ENCODE peak calls at places on chromosomes 4 and X, in six cellular contexts. O, K, C, T, X and J are unnamed samples.

GRCh38 chr4:147129687-147130086 is 184.0 kb upstream of the TTC29 start:
- DNase-seq in T (no peak), O (no peak), C (no peak), X (no peak), K (no peak), J (no peak)

GRCh38 chr4:73608677-73609594 is 11.3 kb downstream of the RASSF6 start:
- DNase-seq in X (no peak), K (peak; percentile 45), T (no peak), O (no peak), C (peak; percentile 81), J (no peak)

GRCh38 chrX:85828771-85829170 is 218.6 kb downstream of the CHM start:
- DNase-seq in K (no peak), T (no peak), C (no peak), X (no peak), O (no peak), J (no peak)

GRCh38 chr4:152556283-152556682 is 20.4 kb upstream of the FBXW7 start:
- DNase-seq in K (no peak), C (no peak), X (no peak), O (no peak), T (no peak), J (no peak)

GRCh38 chrX:107576841-107577240 is 51.5 kb upstream of the PRPS1 start:
- DNase-seq in K (no peak), O (no peak), X (no peak), T (no peak), C (no peak), J (no peak)

GRCh38 chr4:151166662-151167061 is 67.2 kb downstream of the RPS3A start:
- DNase-seq in C (no peak), X (no peak), O (no peak), T (no peak), K (no peak), J (no peak)

GRCh38 chrX:47380268-47380667 is 9.9 kb downstream of the ZNF157 start:
- DNase-seq in T (peak; percentile 41), X (no peak), O (no peak), K (peak; percentile 39), C (peak; percentile 19), J (no peak)

GRCh38 chr4:69828828-69829227 is 31.1 kb downstream of the SULT1E1 start:
- DNase-seq in X (no peak), C (no peak), O (no peak), T (no peak), K (no peak), J (no peak)

GRCh38 chr4:167028976-167029375 is 205.3 kb downstream of the SPOCK3 start:
- DNase-seq in T (no peak), X (no peak), O (no peak), K (no peak), C (no peak), J (no peak)

GRCh38 chr4:24770111-24770584 is 25.2 kb upstream of the SOD3 start:
- DNase-seq in K (no peak), O (no peak), T (no peak), X (peak; percentile 33), C (no peak), J (no peak)

GRCh38 chr4:140567722-140568121 is 1.0 kb downstream of the UCP1 start:
- DNase-seq in K (no peak), T (peak; percentile 22), O (no peak), X (no peak), C (no peak), J (no peak)

GRCh38 chrX:115584715-115585114 is 23.7 kb downstream of the PLS3 start:
- DNase-seq in C (no peak), T (no peak), O (no peak), K (no peak), X (no peak), J (no peak)

GRCh38 chr4:133275246-133275645 is 126.2 kb downstream of the PCDH10 start:
- DNase-seq in T (no peak), C (no peak), K (no peak), O (no peak), X (no peak), J (no peak)

GRCh38 chrX:24693453-24694202 is at the start of gene POLA1:
- DNase-seq in X (peak; percentile 91), C (peak; percentile 92), O (peak; percentile 96), K (peak; percentile 89), T (peak; percentile 87), J (no peak)

GRCh38 chrX:135974279-135974856 is 580 bp upstream of the MMGT1 start:
- DNase-seq in C (peak; percentile 2), X (peak; percentile 36), K (no peak), O (peak; percentile 74), T (peak; percentile 75), J (no peak)

GRCh38 chr4:7844247-7844991 is 95.2 kb downstream of the AFAP1 start:
- DNase-seq in C (peak; percentile 70), X (peak; percentile 70), T (peak; percentile 75), K (no peak), O (peak; percentile 62), J (no peak)

GRCh38 chrX:107542500-107542899 is 85.8 kb upstream of the PRPS1 start:
- DNase-seq in X (peak; percentile 8), K (no peak), T (no peak), C (peak; percentile 34), O (peak; percentile 3), J (no peak)

GRCh38 chr4:138602664-138603063 is 360.5 kb upstream of the SLC7A11 start:
- DNase-seq in X (no peak), C (no peak), T (no peak), O (no peak), K (no peak), J (no peak)

GRCh38 chr4:100907465-100908454 is 389.9 kb upstream of the EMCN start:
- DNase-seq in O (no peak), C (peak; percentile 7), T (no peak), K (peak; percentile 18), X (no peak), J (no peak)

GRCh38 chr4:16253127-16253960 is 27.1 kb upstream of the TAPT1 start:
- DNase-seq in T (no peak), X (no peak), K (no peak), O (no peak), C (peak; percentile 71), J (no peak)

GRCh38 chrX:76253432-76253831 is 80.6 kb downstream of the PBDC1 start:
- DNase-seq in O (peak; percentile 21), K (no peak), T (no peak), X (peak; percentile 18), C (peak; percentile 45), J (no peak)

GRCh38 chr4:40124690-40125089 is 68.0 kb downstream of the N4BP2 start:
- DNase-seq in X (no peak), C (no peak), K (no peak), O (no peak), T (no peak), J (no peak)

GRCh38 chr4:178138491-178138890 is 696.3 kb upstream of the AGA start:
- DNase-seq in T (no peak), O (no peak), X (no peak), K (no peak), C (no peak), J (no peak)

DNA sequence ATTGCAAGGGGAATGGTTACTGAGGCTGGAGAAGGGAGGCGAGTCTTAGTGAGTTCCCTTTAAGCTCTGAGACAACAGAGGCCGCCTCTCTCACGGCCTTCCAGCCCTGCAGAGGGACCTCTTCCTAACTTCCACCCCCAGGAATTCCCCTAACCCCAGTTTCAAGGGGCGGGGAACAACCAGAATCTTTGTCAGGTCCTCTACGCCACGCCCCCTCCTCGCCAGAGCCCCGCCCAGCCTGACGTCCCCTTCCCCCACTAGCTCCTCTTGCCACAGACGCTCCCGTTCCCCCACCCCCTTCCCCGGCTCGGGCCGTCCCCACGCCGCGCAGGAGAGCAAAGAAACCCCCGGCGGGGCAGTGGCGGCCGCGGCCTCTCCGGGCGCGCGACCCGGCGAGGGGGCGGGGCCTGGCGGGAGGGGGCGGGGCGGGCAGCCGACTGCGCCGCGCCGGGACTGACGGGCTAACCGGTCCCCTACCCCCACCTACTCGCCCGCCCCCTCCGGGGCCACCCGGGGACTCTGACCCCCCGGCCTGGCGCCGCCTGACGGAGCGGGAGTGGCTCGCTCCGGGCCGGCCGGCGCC is 12.2 kb upstream of the TMEM156 start:
- DNase-seq in C (peak; percentile 93), K (peak; percentile 82), T (peak; percentile 96), X (peak; percentile 64), O (peak; percentile 94), J (peak; percentile 92)
- TF ChIP-seq POLR2A in C (peak; percentile 57), K (no peak), T (no peak), X (no peak), O (peak; percentile 49), J (peak; percentile 17)

DNA sequence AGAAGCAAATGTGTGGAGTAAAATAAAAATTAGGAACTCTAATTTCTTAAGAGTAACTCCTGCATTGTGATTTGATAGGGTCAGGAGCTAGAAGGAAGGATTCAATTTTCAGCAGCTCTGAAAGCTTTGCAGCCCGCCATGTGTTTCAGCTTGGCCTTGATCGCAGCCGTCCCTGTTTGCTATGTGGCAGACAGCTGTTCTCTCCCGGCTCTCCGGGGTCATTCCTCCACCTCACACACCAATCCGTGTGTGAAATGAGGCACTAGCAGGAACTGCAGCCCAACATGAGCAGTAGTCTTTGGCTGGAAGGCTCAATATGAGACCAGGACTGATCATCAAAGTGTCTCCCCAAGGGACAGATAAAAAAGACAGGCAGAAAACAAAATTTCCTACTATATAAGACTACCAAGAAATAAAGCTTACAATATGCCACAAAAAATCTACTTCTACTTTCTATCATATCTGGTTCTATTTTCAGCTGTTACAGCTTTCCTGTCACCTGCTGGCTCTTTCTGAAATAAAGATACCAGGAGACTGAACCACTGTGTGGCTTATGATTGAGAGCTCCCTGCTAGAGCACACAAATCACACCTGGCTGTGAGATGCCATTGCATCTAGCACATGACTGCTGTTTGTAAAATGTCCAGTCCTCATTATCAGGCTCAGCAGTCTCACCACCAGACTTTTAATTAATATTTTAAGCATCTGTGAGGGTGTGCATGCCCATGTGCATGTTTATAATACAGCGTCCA is 44.1 kb upstream of the SEC24B start:
- DNase-seq in X (no peak), O (peak; percentile 11), C (peak; percentile 20), K (no peak), T (no peak), J (no peak)
- TF ChIP-seq POLR2AphosphoS5 in X (no peak), O (no peak), C (no peak), K (no peak), T (no peak), J (no peak)

GRCh38 chrX:154458116-154458953 is at the start of gene PLXNA3:
- DNase-seq in O (peak; percentile 70), C (no peak), K (no peak), T (no peak), X (no peak), J (no peak)
- H3K27ac ChIP-seq in O (peak within 1 kb of the TSS; percentile 74), C (no peak within 1 kb of the TSS), K (peak within 1 kb of the TSS; percentile 90), T (no peak within 1 kb of the TSS), X (peak within 1 kb of the TSS; percentile 80), J (peak within 1 kb of the TSS; percentile 78)

GRCh38 chrX:2828404-2829065 is at the start of gene GYG2:
- DNase-seq in T (no peak), X (no peak), O (peak; percentile 33), K (no peak), C (peak; percentile 64), J (no peak)
- TF ChIP-seq POLR2A in T (no peak), X (no peak), O (no peak), K (no peak), C (no peak), J (no peak)